ENCODE peak calls at places on chromosomes 11 and 22, in seven cellular contexts. H is CD8-positive, alpha-beta T cell; E is GM23248; L is naive thymus-derived CD4-positive, alpha-beta T cell; C is fibroblast of lung; K is heart right ventricle; Y is adrenal gland. T is an unnamed sample.
A peak's percentile ranks its signal among the peaks of the same experiment; 100 is the strongest.

GRCh38 chr11:59102259-59102765 is 4.7 kb upstream of the FAM111B start:
- DNase-seq in E (peak; percentile 62), H (peak; percentile 23), C (peak; percentile 36), Y (peak; percentile 55), L (peak; percentile 26), K (peak; percentile 31), T (peak; percentile 48)

GRCh38 chr11:132925825-132926469 is 606.4 kb downstream of the OPCML start:
- DNase-seq in H (no peak), K (no peak), E (no peak), Y (no peak), C (no peak), L (no peak), T (no peak)

GRCh38 chr11:24588075-24588474 is 91.2 kb downstream of the LUZP2 start:
- DNase-seq in L (no peak), C (peak; percentile 52), K (no peak), H (no peak), E (peak; percentile 58), Y (no peak), T (no peak)

GRCh38 chr11:33402066-33402465 is 144.9 kb downstream of the HIPK3 start:
- DNase-seq in Y (no peak), C (no peak), E (no peak), L (no peak), H (no peak), K (no peak), T (no peak)

GRCh38 chr11:100151944-100152343 is 535.1 kb upstream of the ARHGAP42 start:
- DNase-seq in K (no peak), C (no peak), Y (no peak), H (no peak), E (peak; percentile 2), L (no peak), T (peak; percentile 79)

GRCh38 chr11:114607753-114608459 is 12.3 kb upstream of the NXPE4 start:
- DNase-seq in K (no peak), C (no peak), H (no peak), L (no peak), Y (no peak), E (peak; percentile 5), T (no peak)

GRCh38 chr11:44329472-44330230 is 19.7 kb upstream of the ALX4 start:
- DNase-seq in K (no peak), E (no peak), Y (no peak), C (no peak), L (no peak), H (no peak), T (no peak)

GRCh38 chr11:104127828-104128227 is 36.1 kb downstream of the PDGFD start:
- DNase-seq in Y (no peak), E (peak; percentile 63), K (no peak), H (no peak), L (no peak), C (peak; percentile 76), T (peak; percentile 40)

GRCh38 chr11:120067361-120068113 is 70.4 kb downstream of the TRIM29 start:
- DNase-seq in K (no peak), C (no peak), E (no peak), H (no peak), Y (no peak), L (no peak), T (no peak)

GRCh38 chr11:17014321-17014773 is at the start of gene PLEKHA7:
- DNase-seq in K (no peak), C (no peak), H (no peak), E (peak; percentile 14), Y (no peak), L (no peak), T (no peak)

GRCh38 chr11:72816404-72816990 is 2.3 kb downstream of the ATG16L2 start:
- DNase-seq in H (no peak), K (no peak), C (no peak), L (no peak), E (no peak), Y (no peak), T (no peak)
- H3K4me1 ChIP-seq in H (peaks cover 32% of the 10 kb centered on the region), K (peaks cover 46% of the 10 kb centered on the region), C (peaks cover 23% of the 10 kb centered on the region), L (peaks cover 21% of the 10 kb centered on the region), E (peaks cover 30% of the 10 kb centered on the region), Y (peaks cover 24% of the 10 kb centered on the region), T (peaks cover 18% of the 10 kb centered on the region)

GRCh38 chr11:94007906-94008305 is 13.2 kb upstream of the HEPHL1 start:
- DNase-seq in C (no peak), H (no peak), Y (no peak), K (no peak), L (no peak), E (no peak), T (no peak)
- H3K4me1 ChIP-seq in C (no peaks in the 10 kb centered on the region), H (no peaks in the 10 kb centered on the region), Y (no peaks in the 10 kb centered on the region), K (no peaks in the 10 kb centered on the region), L (no peaks in the 10 kb centered on the region), E (no peaks in the 10 kb centered on the region), T (no peaks in the 10 kb centered on the region)

DNA sequence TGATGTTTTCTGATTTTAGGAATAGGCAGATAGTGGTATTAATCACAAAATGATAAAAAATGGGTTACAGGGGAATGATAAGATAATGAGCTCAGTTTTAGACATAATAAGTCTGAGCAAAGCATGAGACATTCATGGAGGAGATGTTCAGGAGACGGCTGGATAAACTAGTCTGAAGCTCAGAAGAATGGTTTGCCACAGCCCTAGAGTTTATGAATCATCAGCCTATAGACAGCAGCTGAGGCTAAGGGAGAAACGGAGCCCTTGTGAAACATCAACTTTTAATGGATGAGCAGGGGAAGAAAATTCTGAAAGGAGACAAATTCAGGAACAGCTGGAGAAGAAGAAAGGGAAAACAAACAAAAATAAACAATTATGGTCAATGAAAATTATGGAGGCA is 87.2 kb downstream of the RELT start:
- DNase-seq in Y (no peak), E (peak; percentile 91), L (no peak), H (no peak), C (peak; percentile 13), K (no peak), T (no peak)
- H3K4me1 ChIP-seq in Y (no peaks in the 10 kb centered on the region), E (peaks cover 40% of the 10 kb centered on the region), L (no peaks in the 10 kb centered on the region), H (no peaks in the 10 kb centered on the region), C (no peaks in the 10 kb centered on the region), K (peaks cover 72% of the 10 kb centered on the region), T (no peaks in the 10 kb centered on the region)

GRCh38 chr22:37308385-37309200 is 26.3 kb downstream of the CYTH4 start:
- DNase-seq in K (no peak), H (no peak), C (no peak), L (no peak), Y (no peak), E (no peak), T (no peak)
- H3K4me1 ChIP-seq in K (peaks cover 36% of the 10 kb centered on the region), H (peaks cover 73% of the 10 kb centered on the region), C (peaks cover 38% of the 10 kb centered on the region), L (peaks cover 58% of the 10 kb centered on the region), Y (peaks cover 32% of the 10 kb centered on the region), E (peaks cover 41% of the 10 kb centered on the region), T (peaks cover 14% of the 10 kb centered on the region)

GRCh38 chr11:7577883-7578242 is 64.1 kb downstream of the PPFIBP2 start:
- DNase-seq in C (peak; percentile 47), E (peak; percentile 66), L (peak; percentile 25), H (no peak), K (no peak), Y (no peak), T (peak; percentile 76)

GRCh38 chr11:7577226-7577882 is 63.6 kb downstream of the PPFIBP2 start:
- DNase-seq in K (peak; percentile 36), H (no peak), L (no peak), Y (no peak), C (peak; percentile 43), E (peak; percentile 55), T (peak; percentile 18)

GRCh38 chr11:7576671-7577225 is 62.9 kb downstream of the PPFIBP2 start:
- DNase-seq in E (peak; percentile 71), L (no peak), C (no peak), H (no peak), Y (no peak), K (peak; percentile 50), T (peak; percentile 19)

GRCh38 chr11:7579226-7579825 is 65.5 kb downstream of the PPFIBP2 start:
- DNase-seq in C (peak; percentile 45), L (no peak), E (peak; percentile 75), H (no peak), Y (no peak), K (no peak), T (no peak)

DNA sequence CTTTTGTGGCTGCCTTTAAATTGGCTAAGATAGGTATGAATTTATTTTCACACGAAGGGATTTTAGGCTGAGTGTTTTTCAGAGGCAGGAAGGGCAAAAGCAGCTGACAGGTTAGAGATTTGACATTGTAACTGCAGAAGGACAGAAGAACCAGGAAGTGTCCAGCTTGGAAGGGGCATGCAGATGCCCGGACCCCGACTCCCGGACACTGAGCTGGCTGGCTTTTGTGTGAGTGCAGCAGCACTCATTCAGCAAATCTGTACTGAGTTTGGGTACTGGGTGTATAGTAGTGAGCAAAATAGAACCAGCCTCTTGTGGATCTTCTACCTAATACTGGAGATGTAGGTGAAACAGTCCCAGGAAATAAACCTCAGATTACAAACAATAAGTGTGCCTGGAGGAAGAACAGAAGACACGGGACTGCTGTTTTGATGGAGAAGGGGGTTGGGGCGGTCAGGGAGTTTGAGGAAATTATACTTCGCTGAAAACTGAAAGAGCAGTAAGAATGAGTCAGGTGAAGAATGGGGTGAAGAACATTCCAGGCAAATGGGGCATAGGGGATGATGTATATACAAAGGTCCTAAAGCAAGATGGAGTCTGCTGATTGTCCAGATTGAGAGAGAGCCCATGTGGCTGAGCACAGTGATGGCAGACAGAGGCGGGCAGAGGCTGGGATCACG is 64.6 kb downstream of the PPFIBP2 start:
- DNase-seq in H (no peak), Y (no peak), L (peak; percentile 6), K (no peak), E (peak; percentile 30), C (no peak), T (no peak)
- H3K4me1 ChIP-seq in H (peaks cover 36% of the 10 kb centered on the region), Y (peaks cover 5% of the 10 kb centered on the region), L (no peaks in the 10 kb centered on the region), K (peaks cover 84% of the 10 kb centered on the region), E (peaks cover 50% of the 10 kb centered on the region), C (peaks cover 38% of the 10 kb centered on the region), T (peaks cover 26% of the 10 kb centered on the region)

T was measured in A673.